ENCODE peak calls at places on chromosomes 3 and 15, in four cellular contexts. W, J, D and S are unnamed samples.

GRCh38 chr3:129470861-129471260 is 30.8 kb downstream of the IFT122 start:
- DNase-seq in W (no peak), J (no peak), D (no peak), S (no peak)

GRCh38 chr3:59108091-59108815 is 58.4 kb upstream of the CFAP20DC start:
- DNase-seq in W (no peak), J (no peak), D (no peak), S (no peak)

GRCh38 chr15:77633913-77634265 is 1.2 kb upstream of the LINGO1 start:
- DNase-seq in W (no peak), J (no peak), D (no peak), S (no peak)

GRCh38 chr3:122890077-122890484 is 95.2 kb downstream of the SLC49A4 start:
- DNase-seq in W (no peak), J (no peak), D (peak; percentile 16), S (peak; percentile 85)

GRCh38 chr3:33911525-33912322 is 113.3 kb downstream of the PDCD6IP start:
- DNase-seq in W (peak; percentile 41), J (peak; percentile 0), D (no peak), S (no peak)

GRCh38 chr3:140244893-140245292 is 309.9 kb downstream of the CLSTN2 start:
- DNase-seq in W (no peak), J (no peak), D (no peak), S (no peak)

GRCh38 chr3:111823341-111823830 is 35.7 kb upstream of the PHLDB2 start:
- DNase-seq in W (no peak), J (no peak), D (no peak), S (no peak)

GRCh38 chr3:46926871-46927717 is 49.5 kb downstream of the CCDC12 start:
- DNase-seq in W (no peak), J (no peak), D (peak; percentile 47), S (peak; percentile 46)

GRCh38 chr3:134898315-134898714 is 103.3 kb downstream of the EPHB1 start:
- DNase-seq in W (no peak), J (no peak), D (no peak), S (no peak)

GRCh38 chr3:72079369-72079872 is 294.5 kb upstream of the PROK2 start:
- DNase-seq in W (no peak), J (no peak), D (no peak), S (no peak)

GRCh38 chr15:60751985-60752952 is 273.3 kb upstream of the ICE2 start:
- DNase-seq in W (no peak), J (no peak), D (peak; percentile 29), S (peak; percentile 78)

GRCh38 chr15:68687136-68687735 is 108.4 kb downstream of the CORO2B start:
- DNase-seq in W (no peak), J (no peak), D (no peak), S (no peak)

GRCh38 chr3:151460774-151461450 is at the start of gene IGSF10:
- DNase-seq in W (peak; percentile 11), J (no peak), D (peak; percentile 13), S (peak; percentile 35)

GRCh38 chr3:177451940-177452484 is 254.7 kb upstream of the TBL1XR1 start:
- DNase-seq in W (no peak), J (no peak), D (no peak), S (no peak)

GRCh38 chr3:129277829-129278271 is 820 bp upstream of the HMCES start:
- DNase-seq in W (peak; percentile 8), J (no peak), D (peak; percentile 19), S (peak; percentile 22)

GRCh38 chr3:24377218-24377993 is 117.2 kb downstream of the THRB start:
- DNase-seq in W (no peak), J (no peak), D (no peak), S (no peak)

GRCh38 chr15:44719293-44719999 is 8.1 kb downstream of the B2M start:
- DNase-seq in W (no peak), J (no peak), D (no peak), S (no peak)

GRCh38 chr3:171838218-171838720 is 4.9 kb upstream of the TMEM212 start:
- DNase-seq in W (peak; percentile 62), J (no peak), D (peak; percentile 20), S (peak; percentile 86)

GRCh38 chr15:59174846-59175831 is 31.5 kb upstream of the LDHAL6B start:
- DNase-seq in W (peak; percentile 87), J (peak; percentile 74), D (peak; percentile 63), S (peak; percentile 62)

GRCh38 chr15:98920091-98920880 is 87.3 kb downstream of the PGPEP1L start:
- DNase-seq in W (no peak), J (no peak), D (no peak), S (no peak)

GRCh38 chr3:113247664-113248458 is 36.5 kb downstream of the BOC start:
- DNase-seq in W (no peak), J (no peak), D (no peak), S (no peak)

GRCh38 chr3:157066335-157067071 is 93.4 kb downstream of the CCNL1 start:
- DNase-seq in W (no peak), J (no peak), D (no peak), S (no peak)

GRCh38 chr3:37703633-37704032 is 158.0 kb upstream of the CTDSPL start:
- DNase-seq in W (no peak), J (no peak), D (no peak), S (no peak)

GRCh38 chr3:99674086-99674789 is 35.8 kb downstream of the COL8A1 start:
- DNase-seq in W (no peak), J (no peak), D (no peak), S (no peak)

GRCh38 chr3:15538345-15538744 is 16.8 kb upstream of the COLQ start:
- DNase-seq in W (no peak), J (no peak), D (no peak), S (no peak)

GRCh38 chr3:74906181-74906580 is 291.7 kb upstream of the CNTN3 start:
- DNase-seq in W (no peak), J (no peak), D (no peak), S (no peak)

GRCh38 chr3:33855884-33856546 is 57.6 kb downstream of the PDCD6IP start:
- DNase-seq in W (no peak), J (no peak), D (no peak), S (no peak)

GRCh38 chr15:38853608-38854007 is 289.0 kb upstream of the RASGRP1 start:
- DNase-seq in W (peak; percentile 42), J (peak; percentile 24), D (no peak), S (no peak)

GRCh38 chr3:191528589-191528988 is 67.6 kb downstream of the PYDC2 start:
- DNase-seq in W (no peak), J (no peak), D (no peak), S (no peak)

GRCh38 chr3:55128201-55128870 is 200.5 kb upstream of the LRTM1 start:
- DNase-seq in W (no peak), J (no peak), D (no peak), S (no peak)

GRCh38 chr3:12437861-12438260 is 46.4 kb upstream of the TSEN2 start:
- DNase-seq in W (no peak), J (no peak), D (no peak), S (no peak)

GRCh38 chr3:152328841-152329240 is 60.1 kb downstream of the MBNL1 start:
- DNase-seq in W (peak; percentile 80), J (peak; percentile 70), D (no peak), S (no peak)

GRCh38 chr15:41544650-41545015 is 576 bp upstream of the RPAP1 start:
- DNase-seq in W (no peak), J (no peak), D (peak; percentile 31), S (peak; percentile 66)

GRCh38 chr15:64731807-64732151 is 43.6 kb downstream of the RBPMS2 start:
- DNase-seq in W (no peak), J (no peak), D (no peak), S (no peak)

GRCh38 chr3:23283625-23284024 is 80.5 kb downstream of the UBE2E2 start:
- DNase-seq in W (no peak), J (no peak), D (no peak), S (no peak)

GRCh38 chr15:90230610-90231009 is 3.1 kb downstream of the CIB1 start:
- DNase-seq in W (no peak), J (no peak), D (no peak), S (no peak)
- H3K27ac ChIP-seq in W (no peak overlapping the region), J (no peak overlapping the region), D (peak overlapping the region; percentile 90), S (peak overlapping the region; percentile 51)

DNA sequence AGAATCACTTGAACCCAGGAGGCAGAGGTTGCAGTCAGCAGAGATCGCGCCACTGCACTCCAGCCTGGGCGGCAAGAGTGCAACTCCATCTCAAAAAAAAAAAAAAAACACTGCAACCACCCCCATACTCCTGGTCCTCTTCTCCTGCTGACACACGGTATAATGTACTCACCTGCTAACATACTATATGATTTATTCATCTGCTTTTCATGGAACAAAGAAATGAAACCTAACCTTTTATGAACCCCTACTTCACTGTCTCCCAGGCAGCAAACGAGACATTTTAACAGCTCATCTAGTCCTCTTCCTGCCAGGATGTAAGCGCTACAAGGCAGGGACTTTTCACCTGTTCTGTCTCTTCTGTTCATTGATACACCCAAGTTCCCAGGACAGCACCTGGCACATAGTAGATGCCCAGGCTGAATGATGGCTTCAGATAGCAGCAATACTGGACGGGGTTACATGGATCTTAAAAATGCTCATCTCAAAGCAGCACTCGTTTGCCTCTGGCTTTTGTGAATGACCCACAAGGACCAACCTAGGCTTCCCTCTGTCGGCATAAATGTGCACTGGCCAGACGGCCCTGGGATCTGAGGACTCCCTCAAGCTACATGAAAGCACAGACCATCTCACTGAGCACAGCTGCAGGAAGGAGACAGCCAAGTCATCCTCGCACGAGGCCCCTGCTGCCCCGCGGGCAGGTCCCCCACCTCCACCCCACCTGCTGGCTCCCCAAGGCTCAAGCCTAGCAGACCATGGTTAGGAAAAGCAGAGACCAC is 20.3 kb downstream of the XXYLT1 start:
- DNase-seq in W (no peak), J (no peak), D (no peak), S (peak; percentile 73)
- H3K4me3 ChIP-seq in W (no peak overlapping the region), J (no peak overlapping the region), D (no peak overlapping the region), S (no peak overlapping the region)

GRCh38 chr15:90165659-90166489 is 35.3 kb upstream of the SEMA4B start:
- DNase-seq in W (peak; percentile 100), J (peak; percentile 98), D (peak; percentile 92), S (peak; percentile 51)
- TF ChIP-seq POLR2A in W (no peak), J (no peak), D (peak; percentile 18), S (no peak)

DNA sequence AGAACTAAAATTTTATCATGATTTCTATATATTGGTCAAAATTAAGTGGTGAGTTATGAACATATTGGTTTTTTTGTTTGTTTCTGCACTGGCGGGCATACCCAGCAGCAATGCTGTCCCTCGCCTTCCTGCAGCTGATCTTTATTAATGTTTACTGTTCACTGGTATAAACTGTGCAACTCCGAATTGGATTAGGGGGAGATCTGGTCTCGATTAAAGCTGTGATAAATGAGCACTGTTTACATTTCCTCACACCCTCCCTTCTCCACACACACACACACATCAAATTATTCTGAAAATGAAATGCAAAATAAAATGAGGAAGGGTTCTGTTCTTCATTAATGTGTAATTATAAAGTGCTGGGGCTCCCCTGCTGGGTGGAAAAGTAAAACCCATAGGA is 48.5 kb upstream of the DAZL start:
- DNase-seq in W (no peak), J (no peak), D (no peak), S (no peak)
- H3K27ac ChIP-seq in W (no peak overlapping the region), J (no peak overlapping the region), D (no peak overlapping the region), S (no peak overlapping the region)

GRCh38 chr15:70474367-70474681 is 289.0 kb downstream of the UACA start:
- DNase-seq in W (no peak), J (no peak), D (no peak), S (no peak)
- H3K4me3 ChIP-seq in W (no peak overlapping the region), J (peak overlapping the region; percentile 48), D (no peak overlapping the region), S (no peak overlapping the region)

GRCh38 chr3:194130807-194131589 is 5.0 kb upstream of the HES1 start:
- DNase-seq in W (peak; percentile 74), J (no peak), D (peak; percentile 62), S (no peak)
- TF ChIP-seq POLR2A in W (no peak), J (no peak), D (no peak), S (no peak)

GRCh38 chr3:196180346-196180745 is 30.9 kb downstream of the ZDHHC19 start:
- DNase-seq in W (no peak), J (no peak), D (no peak), S (no peak)
- H3K27ac ChIP-seq in W (no peak overlapping the region), J (no peak overlapping the region), D (peak overlapping the region; percentile 80), S (no peak overlapping the region)